ENCODE peak calls at places on chromosome X, in six cellular contexts. G is WTC11, Y is A549, B is endothelial cell of umbilical vein, A is K562, Q is H1. D is an unnamed sample.

GRCh38 chrX:13994681-13995080 is 35.0 kb downstream of the GEMIN8 start:
- DNase-seq in Y (no peak), G (no peak), A (no peak), B (no peak), Q (no peak), D (no peak)

GRCh38 chrX:11064851-11065600 is 46.1 kb upstream of the HCCS start:
- DNase-seq in Q (no peak), G (no peak), B (no peak), A (no peak), Y (no peak), D (no peak)

GRCh38 chrX:13093489-13094140 is 49.2 kb upstream of the FAM9C start:
- DNase-seq in A (no peak), G (no peak), Q (no peak), Y (no peak), B (peak), D (no peak)

GRCh38 chrX:68428431-68428830 is 4.9 kb downstream of the OPHN1 start:
- DNase-seq in G (no peak), Y (no peak), A (no peak), Q (no peak), B (peak), D (no peak)

GRCh38 chrX:116272881-116273280 is 102.3 kb downstream of the AGTR2 start:
- DNase-seq in B (no peak), G (no peak), Y (peak), A (no peak), Q (no peak), D (no peak)

GRCh38 chrX:10102046-10102704 is 54.6 kb upstream of the CLCN4 start:
- DNase-seq in G (no peak), A (no peak), B (no peak), Y (no peak), Q (no peak), D (no peak)

GRCh38 chrX:40040686-40041461 is 56.9 kb downstream of the BCOR start:
- DNase-seq in Y (no peak), B (no peak), G (no peak), A (no peak), Q (no peak), D (no peak)

GRCh38 chrX:7996414-7996813 is 69.2 kb upstream of the PNPLA4 start:
- DNase-seq in G (peak), B (peak), A (peak), Q (no peak), Y (peak), D (peak)

GRCh38 chrX:102650903-102651241 is 411 bp upstream of the GPRASP1 start:
- DNase-seq in Q (no peak), A (no peak), B (no peak), G (no peak), Y (no peak), D (no peak)

GRCh38 chrX:113260474-113260873 is 419.8 kb upstream of the AMOT start:
- DNase-seq in Y (no peak), Q (no peak), B (peak), G (no peak), A (no peak), D (peak)

GRCh38 chrX:29435396-29435795 is 780.0 kb upstream of the MAGEB2 start:
- DNase-seq in A (no peak), B (peak), Q (no peak), G (no peak), Y (no peak), D (no peak)

GRCh38 chrX:120365320-120365719 is 3.4 kb downstream of the ATP1B4 start:
- DNase-seq in B (peak), Q (peak), Y (peak), G (peak), A (peak), D (peak)

GRCh38 chrX:45508459-45508858 is 307.8 kb upstream of the DIPK2B start:
- DNase-seq in B (peak), G (no peak), Q (no peak), Y (no peak), A (no peak), D (no peak)

GRCh38 chrX:101078716-101079115 is at the start of gene TMEM35A:
- DNase-seq in B (peak), Q (peak), G (peak), Y (no peak), A (no peak), D (no peak)

GRCh38 chrX:13463608-13464007 is 105.8 kb upstream of the EGFL6 start:
- DNase-seq in Q (no peak), Y (peak), A (no peak), G (no peak), B (peak), D (no peak)

GRCh38 chrX:79138658-79139241 is 5.7 kb upstream of the GPR174 start:
- DNase-seq in Q (no peak), B (no peak), Y (no peak), A (no peak), G (no peak), D (no peak)

GRCh38 chrX:13899607-13900006 is 82.7 kb upstream of the GPM6B start:
- DNase-seq in A (no peak), G (no peak), Y (peak), B (peak), Q (no peak), D (no peak)

GRCh38 chrX:133437771-133438170 is 22.5 kb upstream of the GPC4 start:
- DNase-seq in A (no peak), Y (no peak), G (no peak), B (no peak), Q (no peak), D (no peak)

GRCh38 chrX:17922303-17922702 is 61.2 kb upstream of the RAI2 start:
- DNase-seq in A (no peak), Y (no peak), B (no peak), Q (no peak), G (no peak), D (no peak)

GRCh38 chrX:71105638-71106037 is 902 bp downstream of the CXorf65 start:
- DNase-seq in A (no peak), B (no peak), G (no peak), Y (no peak), Q (no peak), D (no peak)

GRCh38 chrX:109327271-109327670 is 154.6 kb downstream of the GUCY2F start:
- DNase-seq in A (no peak), G (no peak), Q (no peak), Y (no peak), B (no peak), D (no peak)

GRCh38 chrX:120111611-120112010 is 4.1 kb downstream of the RHOXF1 start:
- DNase-seq in Q (no peak), Y (no peak), G (no peak), B (no peak), A (no peak), D (no peak)

GRCh38 chrX:119015407-119016242 is 41.2 kb downstream of the LONRF3 start:
- DNase-seq in A (no peak), G (no peak), B (peak), Q (no peak), Y (peak), D (no peak)

GRCh38 chrX:7139202-7140081 is 8.1 kb upstream of the STS start:
- DNase-seq in G (no peak), B (no peak), Q (no peak), A (no peak), Y (no peak), D (no peak)

GRCh38 chrX:340121-340520 is 21.5 kb upstream of the GTPBP6 start:
- DNase-seq in Y (no peak), G (no peak), Q (no peak), A (no peak), B (no peak), D (no peak)

GRCh38 chrX:2576793-2577192 is 76.0 kb upstream of the DHRSX start:
- DNase-seq in G (no peak), B (no peak), Q (no peak), Y (peak), A (peak), D (peak)
- TF ChIP-seq JUN in G (no peak), B (no peak), Q (no peak), Y (no peak), A (no peak), D (no peak)

GRCh38 chrX:47278684-47279083 is 45.9 kb downstream of the USP11 start:
- DNase-seq in Q (no peak), A (no peak), B (no peak), G (no peak), Y (peak), D (peak)

GRCh38 chrX:47285762-47286320 is 53.0 kb downstream of the USP11 start:
- DNase-seq in Y (no peak), G (no peak), Q (no peak), A (no peak), B (no peak), D (no peak)

GRCh38 chrX:47283015-47283771 is 50.4 kb downstream of the USP11 start:
- DNase-seq in Q (no peak), G (no peak), Y (no peak), B (no peak), A (peak), D (peak)
- TF ChIP-seq JUN in Q (no peak), G (no peak), Y (no peak), B (no peak), A (no peak), D (no peak)

GRCh38 chrX:136425996-136426395 is 61.8 kb upstream of the BRS3 start:
- DNase-seq in B (no peak), G (no peak), A (no peak), Q (no peak), Y (no peak), D (no peak)

DNA sequence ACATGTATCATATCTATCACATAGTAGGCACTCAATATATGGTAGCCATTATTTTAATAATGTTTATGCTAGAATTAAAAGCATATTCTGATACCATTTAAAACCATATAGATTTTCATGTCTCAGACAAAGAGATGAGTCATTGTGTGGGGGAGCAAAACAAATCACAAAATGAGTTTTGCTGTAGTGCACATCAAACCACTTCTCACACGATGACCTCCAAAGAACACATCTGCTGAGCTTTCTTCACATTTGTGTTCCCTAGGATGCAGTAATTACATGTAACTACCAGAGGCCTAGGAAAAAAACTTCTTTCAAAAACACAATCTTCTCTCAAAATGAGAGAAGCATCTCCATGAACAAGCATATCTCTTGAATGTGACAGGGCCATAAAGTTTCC is 56.1 kb upstream of the BRS3 start:
- DNase-seq in Q (no peak), Y (no peak), A (no peak), B (no peak), G (no peak), D (no peak)
- TF ChIP-seq JUN in Q (no peak), Y (no peak), A (no peak), B (no peak), G (no peak), D (no peak)

DNA sequence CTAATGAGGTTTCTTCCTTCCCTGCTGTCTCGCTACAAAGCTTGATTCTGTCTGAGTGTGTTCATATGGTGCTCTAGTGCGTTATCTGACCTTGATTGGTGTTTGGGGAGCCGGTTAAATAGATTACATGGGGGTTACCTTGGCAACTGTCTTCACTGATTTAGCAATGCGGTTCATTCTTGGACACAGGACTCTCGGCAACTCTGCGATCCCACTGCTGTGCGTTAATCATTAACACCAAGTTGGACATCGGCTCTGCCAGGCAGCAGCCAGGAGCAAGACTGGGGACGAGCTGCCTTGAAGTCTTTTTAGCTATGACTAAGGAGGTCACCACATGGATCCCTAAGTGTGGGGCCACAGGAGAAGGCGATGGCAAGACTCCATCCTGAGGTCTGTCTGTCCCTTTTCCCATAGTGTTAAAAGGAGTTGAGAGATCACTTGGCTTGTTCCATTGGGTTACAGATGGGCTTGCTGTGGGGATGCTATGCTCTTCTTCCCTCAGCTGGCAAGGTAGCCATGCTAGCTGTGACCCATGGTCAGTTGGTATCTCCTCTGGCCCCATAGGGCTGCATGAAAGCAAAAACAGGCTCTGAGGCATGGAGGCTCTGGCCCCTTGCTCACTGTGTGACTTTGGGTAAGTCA is 93.4 kb upstream of the MAMLD1 start:
- DNase-seq in Q (no peak), B (no peak), Y (peak), G (no peak), A (no peak), D (peak)
- TF ChIP-seq JUN in Q (no peak), B (no peak), Y (no peak), G (no peak), A (no peak), D (no peak)

GRCh38 chrX:50680990-50681389 is 133.0 kb downstream of the SHROOM4 start:
- DNase-seq in B (peak), Y (peak), A (no peak), G (peak), Q (peak), D (no peak)
- TF ChIP-seq JUN in B (no peak), Y (no peak), A (no peak), G (no peak), Q (no peak), D (no peak)

GRCh38 chrX:130691576-130691975 is 211.4 kb downstream of the ENOX2 start:
- DNase-seq in A (no peak), B (peak), Y (no peak), Q (no peak), G (no peak), D (no peak)

GRCh38 chrX:130682990-130683389 is 220.0 kb downstream of the ENOX2 start:
- DNase-seq in Y (no peak), Q (no peak), B (no peak), A (no peak), G (no peak), D (no peak)

DNA sequence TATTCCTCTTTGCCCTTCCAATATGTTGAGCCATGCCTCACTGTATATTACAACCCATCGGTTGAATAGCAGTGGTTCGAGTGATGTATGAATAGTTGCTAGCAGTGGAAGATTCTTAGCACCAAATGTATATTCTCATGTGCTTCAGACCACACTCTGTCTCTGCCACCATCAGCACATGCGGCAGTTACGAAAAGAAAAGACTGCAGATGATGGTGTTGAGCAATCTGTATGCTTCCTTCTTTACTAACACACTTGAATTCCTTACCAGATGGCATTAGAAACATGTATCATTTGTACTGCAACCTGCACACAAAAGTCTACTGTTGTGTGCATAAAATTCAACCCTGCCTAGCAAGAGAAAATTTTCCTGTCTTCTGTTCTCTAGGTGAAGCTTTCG is 214.6 kb downstream of the ENOX2 start:
- DNase-seq in A (no peak), B (no peak), G (no peak), Y (no peak), Q (no peak), D (no peak)
- TF ChIP-seq JUN in A (no peak), B (no peak), G (no peak), Y (no peak), Q (no peak), D (no peak)

GRCh38 chrX:64739792-64740378 is 236.4 kb downstream of the ZC4H2 start:
- DNase-seq in B (no peak), Q (no peak), A (no peak), Y (no peak), G (no peak), D (no peak)
- TF ChIP-seq JUN in B (no peak), Q (no peak), A (no peak), Y (no peak), G (no peak), D (no peak)

GRCh38 chrX:3516051-3516541 is 169.6 kb upstream of the MXRA5 start:
- DNase-seq in A (no peak), Q (no peak), G (no peak), Y (no peak), B (no peak), D (no peak)
- TF ChIP-seq JUN in A (no peak), Q (no peak), G (no peak), Y (no peak), B (no peak), D (no peak)

DNA sequence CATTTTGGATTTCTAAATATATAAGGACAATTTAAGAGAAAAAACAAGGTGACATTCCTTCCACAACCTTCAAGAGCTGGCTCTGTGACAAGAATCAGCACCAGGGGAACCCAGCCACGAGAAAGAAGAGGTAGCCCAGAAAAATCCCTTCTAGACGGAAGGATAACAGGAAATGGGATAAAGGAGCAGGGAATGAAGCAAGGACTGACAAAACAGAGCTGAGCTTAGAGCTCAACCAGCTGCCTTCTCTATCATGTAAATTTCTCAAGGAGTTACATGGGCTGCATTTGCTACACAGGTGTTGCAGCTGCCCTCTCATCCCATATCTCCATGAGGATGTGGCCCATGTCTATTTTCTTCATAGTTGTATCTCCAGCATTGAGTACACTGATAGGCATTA is 154.2 kb upstream of the PRDX4 start:
- DNase-seq in Q (no peak), B (no peak), G (no peak), Y (no peak), A (no peak), D (no peak)
- TF ChIP-seq JUN in Q (no peak), B (no peak), G (no peak), Y (no peak), A (no peak), D (no peak)

D was measured in HepG2.